ENCODE peak calls at places on chromosome 6, in four cellular contexts. X, M, R and P are unnamed samples. For H3K36me3, the result is how much of the 10 kb centered on the place peaks cover.

GRCh38 chr6:32964776-32965175 is 3.6 kb upstream of the BRD2 start:
- DNase-seq in M (no peak), X (no peak), R (no peak), P (no peak)

GRCh38 chr6:28407401-28407800 is 7.9 kb upstream of the ZSCAN12 start:
- DNase-seq in M (no peak), R (no peak), X (no peak), P (no peak)

GRCh38 chr6:121319112-121319553 is 15.1 kb downstream of the TBC1D32 start:
- DNase-seq in X (no peak), M (no peak), R (no peak), P (no peak)

GRCh38 chr6:159098636-159099106 is 53.9 kb upstream of the TAGAP start:
- DNase-seq in M (peak), R (no peak), X (peak), P (no peak)

GRCh38 chr6:79408598-79408997 is 128.6 kb downstream of the LCA5 start:
- DNase-seq in X (no peak), M (no peak), R (no peak), P (no peak)

GRCh38 chr6:143061597-143062385 is 1.1 kb downstream of the AIG1 start:
- DNase-seq in M (no peak), X (no peak), R (no peak), P (no peak)

GRCh38 chr6:36788768-36789167 is 50.5 kb downstream of the CPNE5 start:
- DNase-seq in R (no peak), M (no peak), X (no peak), P (no peak)

GRCh38 chr6:105485456-105485855 is 82.6 kb upstream of the PREP start:
- DNase-seq in R (no peak), X (no peak), M (no peak), P (no peak)

GRCh38 chr6:19444481-19444880 is 392.7 kb upstream of the ID4 start:
- DNase-seq in X (no peak), M (no peak), R (no peak), P (no peak)

GRCh38 chr6:87724994-87725811 is 23.2 kb upstream of the AKIRIN2 start:
- DNase-seq in M (no peak), R (no peak), X (no peak), P (no peak)

GRCh38 chr6:38221236-38221635 is 401.7 kb downstream of the ZFAND3 start:
- DNase-seq in X (no peak), M (no peak), R (no peak), P (no peak)

GRCh38 chr6:149513915-149514314 is 29.1 kb upstream of the ZC3H12D start:
- DNase-seq in M (no peak), R (no peak), X (no peak), P (no peak)

GRCh38 chr6:113633638-113634037 is 223.5 kb upstream of the MARCKS start:
- DNase-seq in X (no peak), M (no peak), R (no peak), P (no peak)
- H3K4me3 ChIP-seq in X (no peak), M (no peak), R (no peak), P (no peak)

GRCh38 chr6:30304002-30304401 is 22.7 kb upstream of the TRIM39 start:
- DNase-seq in R (no peak), M (no peak), X (no peak), P (no peak)
- H3K36me3 ChIP-seq in R (under half), M (under half), X (under half), P (under half)

GRCh38 chr6:85452441-85452881 is 2.6 kb downstream of the NT5E start:
- DNase-seq in X (no peak), R (no peak), M (no peak), P (no peak)
- H3K4me3 ChIP-seq in X (no peak), R (peak), M (no peak), P (no peak)

DNA sequence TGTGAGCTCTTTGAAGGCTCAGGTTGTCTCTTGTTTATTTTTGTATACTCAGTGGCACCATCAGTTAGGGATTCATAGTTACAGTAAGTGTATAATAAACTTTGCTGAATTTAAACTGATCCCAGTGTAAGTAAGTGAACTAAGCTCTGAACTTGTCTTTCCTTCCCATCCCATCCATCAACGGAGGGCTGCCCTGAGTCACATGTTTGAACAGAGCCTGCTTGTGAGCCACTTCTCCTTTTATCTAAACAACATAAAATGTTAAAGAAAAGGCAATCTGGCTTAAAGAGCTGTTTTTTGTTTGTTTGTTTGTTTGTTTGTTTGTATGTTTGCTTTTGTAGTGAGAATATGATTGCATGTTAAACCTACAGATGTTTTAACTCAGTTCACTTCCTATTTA is 185.7 kb upstream of the MARCKS start:
- DNase-seq in M (no peak), R (no peak), X (no peak), P (no peak)
- H3K36me3 ChIP-seq in M (under half), R (under half), X (under half), P (under half)

GRCh38 chr6:154515808-154516207 is 5.3 kb upstream of the CNKSR3 start:
- DNase-seq in M (no peak), X (no peak), R (no peak), P (no peak)
- H3K4me3 ChIP-seq in M (peak), X (no peak), R (peak), P (no peak)

GRCh38 chr6:69339163-69339550 is 457.7 kb downstream of the LMBRD1 start:
- DNase-seq in R (no peak), M (no peak), X (no peak), P (no peak)
- H3K36me3 ChIP-seq in R (under half), M (under half), X (under half), P (under half)